ENCODE peak calls at places on chromosomes 3 and 15, in four cellular contexts. I is NCI-H1092 treated with DMSO at 0.1 percent for 48 hours, F is lung, H is amniotic epithelial cell. G is an unnamed sample.

GRCh38 chr3:87247086-87247781 is 20.1 kb downstream of the CHMP2B start:
- DNase-seq in H (peak; percentile 44), F (no peak), I (no peak), G (no peak)

GRCh38 chr3:38521391-38521987 is 25.3 kb downstream of the EXOG start:
- DNase-seq in F (peak; percentile 54), H (peak; percentile 57), I (peak; percentile 50), G (peak; percentile 48)

GRCh38 chr3:175121225-175121624 is 262.1 kb downstream of the NAALADL2 start:
- DNase-seq in H (no peak), F (peak; percentile 48), I (no peak), G (no peak)

GRCh38 chr3:31979006-31979697 is 1.9 kb downstream of the OSBPL10 start:
- DNase-seq in I (no peak), H (peak; percentile 47), F (no peak), G (no peak)

GRCh38 chr3:61239871-61240270 is 11.4 kb downstream of the FHIT start:
- DNase-seq in F (no peak), I (peak; percentile 54), H (no peak), G (peak; percentile 58)

GRCh38 chr3:142019794-142020320 is 129.5 kb downstream of the TFDP2 start:
- DNase-seq in F (no peak), I (no peak), H (peak; percentile 38), G (no peak)

GRCh38 chr3:126659915-126660886 is 5.3 kb upstream of the TXNRD3 start:
- DNase-seq in F (no peak), H (no peak), I (no peak), G (no peak)

GRCh38 chr15:89070197-89071124 is 17.8 kb upstream of the ABHD2 start:
- DNase-seq in H (no peak), I (no peak), F (no peak), G (no peak)

GRCh38 chr3:124778061-124778460 is 47.8 kb downstream of the UMPS start:
- DNase-seq in H (no peak), F (no peak), I (peak; percentile 51), G (no peak)

GRCh38 chr3:115233021-115233420 is 85.9 kb upstream of the ZBTB20 start:
- DNase-seq in F (no peak), I (no peak), H (no peak), G (no peak)

GRCh38 chr3:178709047-178709446 is 172.8 kb downstream of the KCNMB2 start:
- DNase-seq in I (no peak), F (no peak), H (no peak), G (no peak)

GRCh38 chr15:100124361-100124760 is 217.4 kb downstream of the ADAMTS17 start:
- DNase-seq in I (no peak), F (no peak), H (no peak), G (no peak)

GRCh38 chr15:72838311-72838731 is 54.8 kb upstream of the ADPGK start:
- DNase-seq in F (no peak), I (no peak), H (no peak), G (no peak)

GRCh38 chr3:151305081-151305777 is 11.4 kb downstream of the GPR87 start:
- DNase-seq in H (peak; percentile 100), I (no peak), F (peak; percentile 71), G (no peak)

GRCh38 chr3:43866529-43867353 is 176.0 kb downstream of the ABHD5 start:
- DNase-seq in F (peak; percentile 24), H (peak; percentile 21), I (no peak), G (no peak)

GRCh38 chr3:185403002-185403401 is 40.1 kb downstream of the MAP3K13 start:
- DNase-seq in I (no peak), F (no peak), H (no peak), G (no peak)

GRCh38 chr15:47409038-47409437 is 308.3 kb upstream of the SEMA6D start:
- DNase-seq in H (peak; percentile 32), I (no peak), F (no peak), G (no peak)

GRCh38 chr3:9185701-9186100 is 63.7 kb downstream of the SRGAP3 start:
- DNase-seq in H (no peak), I (no peak), F (no peak), G (no peak)

GRCh38 chr3:72408983-72409779 is 439.1 kb downstream of the SHQ1 start:
- DNase-seq in H (no peak), F (no peak), I (no peak), G (no peak)

GRCh38 chr15:47756872-47757271 is 39.6 kb downstream of the SEMA6D start:
- DNase-seq in H (peak; percentile 80), I (no peak), F (no peak), G (no peak)

GRCh38 chr15:80171787-80172186 is 19.0 kb downstream of the FAH start:
- DNase-seq in F (no peak), H (no peak), I (no peak), G (no peak)

GRCh38 chr15:83435202-83435601 is 11.9 kb upstream of the SH3GL3 start:
- DNase-seq in H (peak; percentile 66), F (no peak), I (no peak), G (no peak)

GRCh38 chr3:154969366-154969765 is 110.8 kb upstream of the MME start:
- DNase-seq in I (no peak), H (peak; percentile 58), F (no peak), G (no peak)

GRCh38 chr3:31226331-31226730 is 306.4 kb upstream of the STT3B start:
- DNase-seq in F (no peak), H (no peak), I (no peak), G (no peak)

GRCh38 chr3:194514626-194515025 is 27.8 kb upstream of the ATP13A3 start:
- DNase-seq in I (no peak), F (no peak), H (no peak), G (no peak)